ENCODE peak calls at places on chromosome 4, in eight cellular contexts. F is stimulated activated CD8-positive, alpha-beta memory T cell treated with anti-CD3 and anti-CD28 coated beads, Interleukin-4, amount 100 ng/mL, for 48 hours; M is Kasumi-1; C is NCI-H510A treated with DMSO at 0.1 percent for 48 hours; D is AG08395; H is H1; E is fibroblast of pulmonary artery; P is brain microvascular endothelial cell. N is an unnamed sample.
A peak's percentile ranks its signal among the peaks of the same experiment; 100 is the strongest.

GRCh38 chr4:100093091-100093866 is 97.0 kb downstream of the DDIT4L start:
- DNase-seq in F (peak; percentile 84), H (peak; percentile 80), E (peak; percentile 96), M (peak; percentile 86), P (peak; percentile 86), D (peak; percentile 81), C (peak; percentile 84), N (peak; percentile 64)

GRCh38 chr4:6549890-6550620 is 24.9 kb upstream of the MAN2B2 start:
- DNase-seq in C (no peak), P (no peak), D (no peak), H (no peak), F (no peak), M (no peak), E (no peak), N (no peak)

GRCh38 chr4:102627831-102628523 is 126.8 kb downstream of the NFKB1 start:
- DNase-seq in E (peak; percentile 34), P (peak; percentile 80), H (no peak), D (peak; percentile 43), F (no peak), C (no peak), M (no peak), N (peak; percentile 94)

GRCh38 chr4:88158360-88159136 is at the start of gene ABCG2:
- DNase-seq in D (peak; percentile 20), P (peak; percentile 18), C (no peak), F (peak; percentile 65), H (peak; percentile 73), E (peak; percentile 21), M (peak; percentile 10), N (no peak)

GRCh38 chr4:106981431-106981830 is 54.7 kb downstream of the DKK2 start:
- DNase-seq in H (peak; percentile 5), E (no peak), P (no peak), M (no peak), F (no peak), D (no peak), C (no peak), N (no peak)

GRCh38 chr4:138216272-138216867 is 25.8 kb downstream of the SLC7A11 start:
- DNase-seq in F (no peak), C (no peak), H (no peak), E (no peak), M (no peak), D (no peak), P (no peak), N (no peak)

GRCh38 chr4:157014621-157015591 is 43.3 kb upstream of the PDGFC start:
- DNase-seq in M (peak; percentile 48), F (no peak), H (no peak), E (peak; percentile 91), P (peak; percentile 94), D (peak; percentile 81), C (no peak), N (peak; percentile 76)

GRCh38 chr4:78213218-78213617 is 156.1 kb downstream of the FRAS1 start:
- DNase-seq in H (no peak), M (no peak), D (no peak), C (peak; percentile 79), E (no peak), F (no peak), P (no peak), N (no peak)

GRCh38 chr4:112817933-112818921 is 181.3 kb downstream of the LARP7 start:
- DNase-seq in E (peak; percentile 84), F (peak; percentile 63), D (peak; percentile 92), M (peak; percentile 80), P (peak; percentile 96), H (peak; percentile 78), C (peak; percentile 25), N (peak; percentile 79)

GRCh38 chr4:147590249-147590920 is 26.8 kb upstream of the TMEM184C start:
- DNase-seq in D (peak; percentile 61), C (peak; percentile 38), P (peak; percentile 81), F (peak; percentile 73), M (peak; percentile 56), E (peak; percentile 87), H (no peak), N (peak; percentile 20)

GRCh38 chr4:42412251-42412650 is 15.0 kb downstream of the SHISA3 start:
- DNase-seq in P (peak; percentile 54), E (peak; percentile 97), M (no peak), F (no peak), H (no peak), D (peak; percentile 56), C (no peak), N (no peak)

GRCh38 chr4:155005395-155006087 is 202.9 kb upstream of the NPY2R start:
- DNase-seq in F (no peak), H (no peak), P (peak; percentile 42), D (peak; percentile 3), E (peak; percentile 76), M (no peak), C (no peak), N (no peak)

GRCh38 chr4:35754047-35754446 is 490.3 kb downstream of the ARAP2 start:
- DNase-seq in D (no peak), H (no peak), M (no peak), F (no peak), P (no peak), C (no peak), E (no peak), N (no peak)

GRCh38 chr4:108173599-108174057 is 4.9 kb upstream of the LEF1 start:
- DNase-seq in F (no peak), E (no peak), D (no peak), C (no peak), M (no peak), P (no peak), H (no peak), N (no peak)

GRCh38 chr4:180234730-180235129 is 2008.5 kb upstream of the TENM3 start:
- DNase-seq in C (no peak), M (peak; percentile 63), D (no peak), H (no peak), F (no peak), E (no peak), P (no peak), N (no peak)

GRCh38 chr4:17577660-17578481 is 873 bp downstream of the LAP3 start:
- DNase-seq in E (peak; percentile 7), M (peak; percentile 32), P (peak; percentile 5), D (peak; percentile 24), C (peak; percentile 3), H (no peak), F (peak; percentile 60), N (peak; percentile 21)

GRCh38 chr4:85787133-85787532 is 312.2 kb downstream of the ARHGAP24 start:
- DNase-seq in D (peak; percentile 64), C (no peak), M (no peak), E (peak; percentile 88), F (no peak), H (no peak), P (peak; percentile 60), N (no peak)

GRCh38 chr4:8328866-8329559 is 59.5 kb downstream of the HTRA3 start:
- DNase-seq in F (no peak), M (no peak), H (no peak), D (no peak), C (no peak), E (no peak), P (no peak), N (no peak)

GRCh38 chr4:26034849-26035248 is 120.8 kb downstream of the SMIM20 start:
- DNase-seq in F (peak; percentile 41), H (no peak), C (no peak), D (no peak), E (no peak), P (no peak), M (no peak), N (no peak)

GRCh38 chr4:121009578-121010338 is 62.6 kb downstream of the NDNF start:
- DNase-seq in H (no peak), C (no peak), F (no peak), D (no peak), E (no peak), P (no peak), M (no peak), N (no peak)

GRCh38 chr4:128608006-128608405 is 201.5 kb upstream of the JADE1 start:
- DNase-seq in F (no peak), D (no peak), C (no peak), M (no peak), P (no peak), H (no peak), E (no peak), N (no peak)

GRCh38 chr4:38857354-38858096 is 908 bp upstream of the TLR6 start:
- DNase-seq in H (no peak), C (no peak), M (peak; percentile 89), F (peak; percentile 53), P (peak; percentile 92), E (peak; percentile 89), D (peak; percentile 80), N (peak; percentile 89)

GRCh38 chr4:17552427-17552826 is 24.6 kb upstream of the LAP3 start:
- DNase-seq in D (no peak), C (no peak), P (no peak), M (no peak), F (no peak), H (no peak), E (no peak), N (no peak)

GRCh38 chr4:113627321-113627720 is 134.2 kb downstream of the CAMK2D start:
- DNase-seq in M (no peak), F (no peak), D (no peak), P (no peak), C (no peak), H (no peak), E (no peak), N (no peak)

GRCh38 chr4:74624351-74625151 is 169.8 kb downstream of the BTC start:
- DNase-seq in D (peak; percentile 56), M (peak; percentile 56), P (peak; percentile 71), C (no peak), E (peak; percentile 96), F (no peak), H (no peak), N (peak; percentile 98)

GRCh38 chr4:151644625-151645024 is 116.2 kb downstream of the GATB start:
- DNase-seq in E (no peak), P (no peak), D (no peak), M (peak; percentile 33), H (no peak), F (peak; percentile 48), C (no peak), N (no peak)

GRCh38 chr4:16545656-16546055 is 319.4 kb upstream of the TAPT1 start:
- DNase-seq in F (no peak), M (no peak), E (no peak), C (no peak), D (no peak), H (no peak), P (no peak), N (no peak)

GRCh38 chr4:54971474-54971950 is 153.9 kb downstream of the KDR start:
- DNase-seq in M (peak; percentile 99), P (peak; percentile 44), C (peak; percentile 95), E (peak; percentile 73), F (no peak), D (peak; percentile 72), H (no peak), N (peak; percentile 52)

GRCh38 chr4:129342820-129343219 is 246.9 kb downstream of the C4orf33 start:
- DNase-seq in F (no peak), D (peak; percentile 63), H (no peak), P (peak; percentile 35), C (no peak), M (peak; percentile 84), E (peak; percentile 92), N (peak; percentile 57)

GRCh38 chr4:689498-690122 is 659 bp upstream of the SLC49A3 start:
- DNase-seq in C (no peak), F (no peak), D (no peak), M (no peak), E (no peak), H (no peak), P (no peak), N (no peak)

GRCh38 chr4:76690906-76691275 is 207.1 kb downstream of the SOWAHB start:
- DNase-seq in H (no peak), M (no peak), P (no peak), F (no peak), C (no peak), D (no peak), E (no peak), N (no peak)